ENCODE peak calls at places on chromosomes 11 and 22, in nine cellular contexts. B is CD4-positive, CD25-positive, alpha-beta regulatory T cell; G is NCI-H69; W is mesothelial cell of epicardium; Z is HT1080; V is coronary artery; D is amygdala; T is uterus; U is activated naive CD4-positive, alpha-beta T cell. I is an unnamed sample.

GRCh38 chr22:22703715-22704114 is 59.3 kb downstream of the GGTLC2 start:
- DNase-seq in B (no peak), G (no peak), W (no peak), Z (peak; percentile 73), V (peak; percentile 65), D (no peak), T (no peak), U (no peak), I (no peak)

GRCh38 chr11:69234171-69234570 is 59.8 kb upstream of the MYEOV start:
- DNase-seq in B (no peak), G (no peak), W (no peak), Z (no peak), V (no peak), D (no peak), T (no peak), U (no peak), I (no peak)

GRCh38 chr11:35334385-35335090 is 84.8 kb downstream of the SLC1A2 start:
- DNase-seq in B (no peak), G (peak; percentile 90), W (no peak), Z (no peak), V (no peak), D (no peak), T (no peak), U (no peak), I (no peak)

GRCh38 chr11:13334068-13334785 is 56.6 kb downstream of the BMAL1 start:
- DNase-seq in B (no peak), G (no peak), W (no peak), Z (peak; percentile 47), V (no peak), D (no peak), T (no peak), U (no peak), I (no peak)

GRCh38 chr11:18192988-18193387 is 20.4 kb downstream of the MRGPRX4 start:
- DNase-seq in B (no peak), G (peak; percentile 61), W (no peak), Z (peak; percentile 24), V (no peak), D (no peak), T (no peak), U (no peak), I (peak; percentile 38)

GRCh38 chr11:2745511-2745910 is 45.7 kb upstream of the KCNQ1OT1 start:
- DNase-seq in B (no peak), G (no peak), W (no peak), Z (no peak), V (no peak), D (no peak), T (no peak), U (no peak), I (no peak)

GRCh38 chr11:133939558-133939957 is 17.2 kb downstream of the IGSF9B start:
- DNase-seq in B (no peak), G (no peak), W (no peak), Z (no peak), V (no peak), D (no peak), T (no peak), U (no peak), I (no peak)

GRCh38 chr22:24506802-24507438 is 11.8 kb downstream of the UPB1 start:
- DNase-seq in B (no peak), G (peak; percentile 99), W (no peak), Z (no peak), V (no peak), D (no peak), T (no peak), U (no peak), I (no peak)

GRCh38 chr22:28514314-28514713 is 165.3 kb downstream of the TTC28 start:
- DNase-seq in B (no peak), G (no peak), W (no peak), Z (no peak), V (no peak), D (no peak), T (no peak), U (no peak), I (no peak)

GRCh38 chr11:19511413-19512183 is 201.0 kb upstream of the NAV2 start:
- DNase-seq in B (no peak), G (peak; percentile 42), W (no peak), Z (no peak), V (peak; percentile 74), D (peak; percentile 51), T (no peak), U (no peak), I (no peak)

GRCh38 chr11:68302256-68303054 is 9.9 kb upstream of the LRP5 start:
- DNase-seq in B (no peak), G (peak; percentile 68), W (no peak), Z (peak; percentile 64), V (peak; percentile 70), D (no peak), T (no peak), U (no peak), I (no peak)

GRCh38 chr11:61744609-61745156 is 7.8 kb upstream of the MYRF start:
- DNase-seq in B (no peak), G (peak; percentile 60), W (no peak), Z (no peak), V (no peak), D (no peak), T (no peak), U (no peak), I (no peak)

GRCh38 chr11:19191530-19192169 is 10.1 kb downstream of the CSRP3 start:
- DNase-seq in B (no peak), G (no peak), W (no peak), Z (no peak), V (no peak), D (no peak), T (no peak), U (no peak), I (no peak)

GRCh38 chr11:69463181-69463891 is 18.1 kb upstream of the LINC01488 start:
- DNase-seq in B (no peak), G (no peak), W (no peak), Z (no peak), V (no peak), D (no peak), T (peak; percentile 41), U (no peak), I (no peak)